ENCODE peak calls at places on chromosomes 12 and 14, in seven cellular contexts. K is neural progenitor cell, I is Panc1, D is OCI-LY7, Q is AG10803, Z is PC-3, M is lower leg skin. T is an unnamed sample.

GRCh38 chr14:70785556-70785955 is 23.8 kb downstream of the MAP3K9 start:
- DNase-seq in K (no peak), I (no peak), D (no peak), Q (no peak), Z (peak), M (peak), T (no peak)

GRCh38 chr12:120037851-120038250 is 48.8 kb downstream of the BICDL1 start:
- DNase-seq in K (no peak), I (no peak), D (no peak), Q (no peak), Z (peak), M (no peak), T (no peak)

GRCh38 chr12:63420206-63420644 is 248.1 kb downstream of the DPY19L2 start:
- DNase-seq in K (peak), I (peak), D (peak), Q (peak), Z (peak), M (no peak), T (no peak)

GRCh38 chr12:105334568-105334967 is 4.1 kb downstream of the C12orf75 start:
- DNase-seq in K (no peak), I (no peak), D (no peak), Q (no peak), Z (peak), M (no peak), T (no peak)

GRCh38 chr12:68924546-68924945 is 8.4 kb downstream of the CPM start:
- DNase-seq in K (no peak), I (no peak), D (no peak), Q (no peak), Z (peak), M (no peak), T (no peak)

GRCh38 chr14:74893614-74894091 is 11.9 kb downstream of the DLST start:
- DNase-seq in K (no peak), I (no peak), D (no peak), Q (no peak), Z (no peak), M (no peak), T (no peak)

GRCh38 chr14:81529391-81529790 is 4.3 kb downstream of the SEL1L start:
- DNase-seq in K (no peak), I (no peak), D (peak), Q (peak), Z (no peak), M (no peak), T (no peak)

GRCh38 chr12:97968641-97969171 is 506.1 kb downstream of the RMST start:
- DNase-seq in K (no peak), I (no peak), D (no peak), Q (no peak), Z (no peak), M (no peak), T (no peak)

GRCh38 chr14:102761206-102761605 is 16.0 kb upstream of the TRAF3 start:
- DNase-seq in K (no peak), I (no peak), D (no peak), Q (no peak), Z (no peak), M (no peak), T (no peak)

GRCh38 chr14:68574906-68575305 is 218.0 kb downstream of the ZFP36L1 start:
- DNase-seq in K (no peak), I (no peak), D (no peak), Q (peak), Z (peak), M (no peak), T (no peak)

GRCh38 chr14:61547186-61548121 is 147.9 kb upstream of the HIF1A start:
- DNase-seq in K (no peak), I (no peak), D (no peak), Q (peak), Z (peak), M (peak), T (no peak)

GRCh38 chr12:110721570-110721969 is 21.1 kb downstream of the PPP1CC start:
- DNase-seq in K (no peak), I (no peak), D (no peak), Q (no peak), Z (no peak), M (no peak), T (no peak)

GRCh38 chr14:39368261-39368959 is 63.8 kb downstream of the FBXO33 start:
- DNase-seq in K (peak), I (no peak), D (peak), Q (peak), Z (peak), M (no peak), T (no peak)

GRCh38 chr14:62409909-62410308 is 635.3 kb downstream of the KCNH5 start:
- DNase-seq in K (no peak), I (peak), D (no peak), Q (peak), Z (peak), M (no peak), T (no peak)

GRCh38 chr14:32078030-32078793 is 1.1 kb downstream of the ARHGAP5 start:
- DNase-seq in K (peak), I (no peak), D (peak), Q (peak), Z (peak), M (peak), T (no peak)

GRCh38 chr12:203462-204260 is 10.3 kb downstream of the SLC6A12 start:
- DNase-seq in K (peak), I (no peak), D (no peak), Q (no peak), Z (no peak), M (no peak), T (no peak)

GRCh38 chr12:114407566-114408411 is 1.8 kb upstream of the TBX5 start:
- DNase-seq in K (no peak), I (no peak), D (no peak), Q (no peak), Z (no peak), M (no peak), T (no peak)

GRCh38 chr14:30016025-30016424 is 88.4 kb upstream of the PRKD1 start:
- DNase-seq in K (no peak), I (no peak), D (no peak), Q (no peak), Z (no peak), M (no peak), T (no peak)

GRCh38 chr14:51291016-51291415 is 51.0 kb downstream of the TMX1 start:
- DNase-seq in K (no peak), I (no peak), D (no peak), Q (no peak), Z (no peak), M (no peak), T (no peak)

GRCh38 chr12:82638324-82638723 is 48.4 kb upstream of the TMTC2 start:
- DNase-seq in K (no peak), I (no peak), D (no peak), Q (no peak), Z (no peak), M (no peak), T (no peak)

DNA sequence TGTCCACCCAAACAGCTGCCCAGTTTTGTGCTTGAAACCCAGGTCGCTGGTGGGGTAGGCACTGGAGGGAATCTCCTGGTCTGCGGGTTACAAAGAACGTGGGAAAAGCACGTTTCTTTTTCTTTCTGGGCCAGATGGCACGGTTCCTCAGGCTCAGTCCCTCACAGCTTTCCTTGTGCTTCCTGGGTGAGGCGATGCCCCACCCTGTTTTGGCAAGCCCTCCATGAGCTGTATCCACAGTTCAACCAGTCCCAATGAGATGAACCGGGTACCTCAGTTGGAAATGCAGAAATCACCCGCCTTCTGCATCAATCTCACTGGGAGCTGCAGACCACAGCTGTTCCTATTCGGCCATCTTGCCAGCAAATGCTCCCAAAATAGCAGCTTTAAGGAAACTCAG is 51.4 kb upstream of the TMTC2 start:
- DNase-seq in K (no peak), I (no peak), D (no peak), Q (no peak), Z (no peak), M (no peak), T (no peak)
- TF ChIP-seq CTCF in K (no peak), I (no peak), D (no peak), Q (no peak), Z (no peak), M (no peak), T (no peak)

DNA sequence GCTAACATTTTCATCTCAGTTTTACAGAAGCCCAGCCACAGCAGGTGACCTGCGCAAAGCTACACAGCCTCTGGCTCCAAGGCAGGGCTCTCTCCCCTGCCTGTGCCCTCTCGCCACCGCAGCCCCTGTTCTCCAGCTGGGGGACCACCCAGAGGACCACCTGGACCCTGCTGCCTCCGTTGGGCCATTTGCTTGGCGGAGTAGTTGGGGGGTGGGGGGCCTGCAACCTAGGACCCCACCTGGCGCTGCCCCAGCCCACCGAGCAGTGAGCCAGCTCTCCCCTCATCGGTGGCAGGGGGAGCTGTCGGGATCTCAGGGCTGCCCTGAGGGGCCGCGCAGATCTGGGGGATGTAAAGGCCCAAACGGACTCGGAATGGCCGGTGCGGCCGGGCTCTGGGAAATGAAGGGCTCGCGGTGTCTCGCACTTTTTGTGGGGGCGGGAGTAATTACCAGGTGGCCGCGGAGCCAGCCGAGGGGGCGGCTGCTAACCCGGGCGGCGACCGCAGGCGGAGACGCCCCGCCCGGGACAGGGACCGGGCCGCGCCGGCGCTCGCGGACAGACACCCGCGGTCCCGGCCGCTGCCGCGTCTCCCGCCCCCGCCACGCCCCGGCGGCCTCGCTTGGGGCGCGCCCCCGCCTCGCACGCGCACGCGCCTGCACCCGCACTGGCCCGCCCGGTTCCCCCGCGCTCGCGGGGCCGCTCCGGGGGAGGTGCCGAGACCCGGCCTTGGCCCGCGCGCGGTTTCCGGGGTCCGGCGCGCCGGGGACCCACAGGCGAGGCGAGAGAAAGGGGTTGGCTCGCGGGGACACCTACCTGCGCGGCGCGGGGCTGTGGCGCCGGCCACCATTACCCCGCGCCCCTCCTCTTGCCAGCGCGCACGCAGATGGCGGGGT is 8.6 kb upstream of the GPR68 start:
- DNase-seq in K (peak), I (no peak), D (peak), Q (no peak), Z (peak), M (no peak), T (peak)
- TF ChIP-seq CTCF in K (peak), I (no peak), D (peak), Q (no peak), Z (no peak), M (no peak), T (no peak)

DNA sequence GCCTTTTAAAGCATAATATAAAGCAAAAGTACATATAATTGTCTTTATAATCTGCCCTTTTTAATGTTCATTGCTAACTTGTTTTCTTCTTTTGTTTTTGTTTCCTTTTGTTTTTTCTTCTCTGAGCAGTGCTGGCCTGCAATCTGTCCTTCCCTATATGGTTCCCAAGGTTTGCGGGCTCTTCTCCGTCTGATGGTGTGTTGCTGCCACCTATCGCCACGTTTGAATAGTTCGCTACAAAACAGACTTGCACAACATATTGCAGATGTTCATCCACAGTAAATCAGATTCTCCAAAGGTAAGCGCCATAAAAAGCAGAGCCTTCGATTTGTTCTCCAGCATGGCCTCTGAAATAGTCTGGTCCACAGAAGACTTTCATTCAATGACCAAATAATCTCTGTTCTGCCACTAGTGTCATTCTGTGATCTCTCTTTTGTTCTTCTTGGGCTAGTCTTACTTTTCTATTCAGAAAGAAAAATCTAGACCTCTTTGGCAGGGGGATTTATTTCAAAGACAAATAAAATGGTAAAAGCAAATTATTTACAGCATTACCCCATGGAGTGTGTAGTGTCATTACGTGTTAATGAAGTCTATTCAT is 33.5 kb downstream of the C12orf50 start:
- DNase-seq in K (peak), I (peak), D (peak), Q (peak), Z (peak), M (no peak), T (no peak)
- TF ChIP-seq CTCF in K (peak), I (peak), D (peak), Q (peak), Z (peak), M (no peak), T (no peak)

DNA sequence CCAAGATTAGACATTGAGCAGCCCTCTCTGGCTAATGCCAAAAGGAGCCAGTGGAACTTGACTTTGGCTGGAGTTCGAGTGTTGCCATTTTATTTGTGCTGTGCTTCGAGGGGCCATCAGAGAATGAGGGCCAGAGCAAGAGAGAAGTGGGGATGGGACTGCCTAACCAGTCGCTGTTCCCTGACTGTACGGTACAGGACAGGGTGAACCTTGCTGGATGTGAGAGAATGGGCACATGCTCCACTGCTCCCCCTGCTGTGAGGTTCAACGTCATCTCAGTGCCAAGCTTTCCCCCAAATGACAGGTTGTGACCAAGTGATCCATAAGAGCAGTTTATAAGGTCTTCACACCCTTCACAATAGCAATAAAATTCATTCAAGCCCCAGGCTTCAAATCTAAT is 55.1 kb upstream of the BCL11B start:
- DNase-seq in K (no peak), I (no peak), D (no peak), Q (no peak), Z (no peak), M (peak), T (no peak)
- TF ChIP-seq CTCF in K (peak), I (no peak), D (peak), Q (no peak), Z (peak), M (no peak), T (no peak)

GRCh38 chr14:26905219-26905618 is 307.4 kb upstream of the NOVA1 start:
- DNase-seq in K (no peak), I (no peak), D (no peak), Q (no peak), Z (peak), M (no peak), T (no peak)
- TF ChIP-seq CTCF in K (no peak), I (no peak), D (no peak), Q (no peak), Z (no peak), M (no peak), T (no peak)

T was measured in activated B cell treated with CpG ODN at 0.5 μM for 24 hours.